ENCODE peak calls at places on chromosomes 1 and 21, in six cellular contexts. One of them, this sample, is unnamed.
A peak's percentile ranks its signal among the peaks of the same experiment; 100 is the strongest.

GRCh38 chr21:45294509-45295291 is 7.0 kb upstream of the POFUT2 start:
- DNase-seq in amniotic stem cell: peak; percentile 95
- DNase-seq in activated T-cell treated with anti-CD3 and anti-CD28 coated beads for 24 hours: no peak
- DNase-seq in kidney tubule cell: peak; percentile 87
- DNase-seq in amniotic epithelial cell: peak; percentile 100
- DNase-seq in HT1080: peak; percentile 93
- DNase-seq in this sample: no peak

GRCh38 chr1:152912471-152912870 is 4.1 kb downstream of the IVL start:
- DNase-seq in amniotic epithelial cell: no peak
- DNase-seq in kidney tubule cell: no peak
- DNase-seq in amniotic stem cell: no peak
- DNase-seq in HT1080: no peak
- DNase-seq in activated T-cell treated with anti-CD3 and anti-CD28 coated beads for 24 hours: no peak
- DNase-seq in this sample: no peak

GRCh38 chr1:180854456-180854855 is 58.2 kb upstream of the KIAA1614 start:
- DNase-seq in kidney tubule cell: peak; percentile 2
- DNase-seq in amniotic epithelial cell: peak; percentile 41
- DNase-seq in activated T-cell treated with anti-CD3 and anti-CD28 coated beads for 24 hours: no peak
- DNase-seq in HT1080: no peak
- DNase-seq in amniotic stem cell: no peak
- DNase-seq in this sample: no peak

GRCh38 chr1:113958691-113959090 is 20.6 kb upstream of the OLFML3 start:
- DNase-seq in HT1080: no peak
- DNase-seq in amniotic stem cell: no peak
- DNase-seq in activated T-cell treated with anti-CD3 and anti-CD28 coated beads for 24 hours: no peak
- DNase-seq in kidney tubule cell: no peak
- DNase-seq in amniotic epithelial cell: peak; percentile 63
- DNase-seq in this sample: no peak

GRCh38 chr1:110136911-110137310 is 13.4 kb upstream of the SLC6A17 start:
- DNase-seq in kidney tubule cell: peak; percentile 43
- DNase-seq in HT1080: no peak
- DNase-seq in amniotic stem cell: no peak
- DNase-seq in amniotic epithelial cell: no peak
- DNase-seq in activated T-cell treated with anti-CD3 and anti-CD28 coated beads for 24 hours: no peak
- DNase-seq in this sample: no peak

GRCh38 chr1:174114788-174115448 is 44.4 kb upstream of the RABGAP1L start:
- DNase-seq in activated T-cell treated with anti-CD3 and anti-CD28 coated beads for 24 hours: peak; percentile 10
- DNase-seq in amniotic epithelial cell: peak; percentile 72
- DNase-seq in amniotic stem cell: no peak
- DNase-seq in kidney tubule cell: peak; percentile 75
- DNase-seq in HT1080: peak; percentile 65
- DNase-seq in this sample: peak; percentile 15

GRCh38 chr1:54407957-54408700 is 1.9 kb upstream of the SSBP3 start:
- DNase-seq in amniotic stem cell: peak; percentile 49
- DNase-seq in activated T-cell treated with anti-CD3 and anti-CD28 coated beads for 24 hours: no peak
- DNase-seq in kidney tubule cell: peak; percentile 89
- DNase-seq in amniotic epithelial cell: peak; percentile 78
- DNase-seq in HT1080: peak; percentile 88
- DNase-seq in this sample: no peak

GRCh38 chr21:17988038-17988437 is 168.9 kb upstream of the C21orf91 start:
- DNase-seq in amniotic stem cell: no peak
- DNase-seq in amniotic epithelial cell: no peak
- DNase-seq in HT1080: no peak
- DNase-seq in kidney tubule cell: peak; percentile 1
- DNase-seq in activated T-cell treated with anti-CD3 and anti-CD28 coated beads for 24 hours: no peak
- DNase-seq in this sample: no peak

GRCh38 chr21:46545363-46545762 is 59.5 kb downstream of the S100B start:
- DNase-seq in amniotic epithelial cell: no peak
- DNase-seq in kidney tubule cell: no peak
- DNase-seq in HT1080: no peak
- DNase-seq in activated T-cell treated with anti-CD3 and anti-CD28 coated beads for 24 hours: no peak
- DNase-seq in amniotic stem cell: no peak
- DNase-seq in this sample: no peak

GRCh38 chr1:100544791-100545190 is 6.9 kb downstream of the GPR88 start:
- DNase-seq in kidney tubule cell: no peak
- DNase-seq in amniotic epithelial cell: no peak
- DNase-seq in HT1080: no peak
- DNase-seq in activated T-cell treated with anti-CD3 and anti-CD28 coated beads for 24 hours: no peak
- DNase-seq in amniotic stem cell: no peak
- DNase-seq in this sample: no peak

GRCh38 chr1:215081566-215082531 is 688 bp upstream of the KCNK2 start:
- DNase-seq in amniotic stem cell: no peak
- DNase-seq in activated T-cell treated with anti-CD3 and anti-CD28 coated beads for 24 hours: no peak
- DNase-seq in HT1080: no peak
- DNase-seq in kidney tubule cell: no peak
- DNase-seq in amniotic epithelial cell: no peak
- DNase-seq in this sample: no peak

GRCh38 chr1:48225579-48225978 is 3.1 kb downstream of the SLC5A9 start:
- DNase-seq in kidney tubule cell: no peak
- DNase-seq in amniotic stem cell: no peak
- DNase-seq in amniotic epithelial cell: no peak
- DNase-seq in activated T-cell treated with anti-CD3 and anti-CD28 coated beads for 24 hours: no peak
- DNase-seq in HT1080: no peak
- DNase-seq in this sample: no peak

GRCh38 chr1:240619901-240620621 is 8.1 kb upstream of the GREM2 start:
- DNase-seq in kidney tubule cell: no peak
- DNase-seq in amniotic stem cell: no peak
- DNase-seq in activated T-cell treated with anti-CD3 and anti-CD28 coated beads for 24 hours: no peak
- DNase-seq in HT1080: no peak
- DNase-seq in amniotic epithelial cell: no peak
- DNase-seq in this sample: no peak

GRCh38 chr1:87629673-87630072 is 301.0 kb downstream of the LMO4 start:
- DNase-seq in amniotic epithelial cell: no peak
- DNase-seq in kidney tubule cell: no peak
- DNase-seq in activated T-cell treated with anti-CD3 and anti-CD28 coated beads for 24 hours: no peak
- DNase-seq in HT1080: no peak
- DNase-seq in amniotic stem cell: no peak
- DNase-seq in this sample: no peak

GRCh38 chr1:115227683-115228082 is 110.4 kb downstream of the NGF start:
- DNase-seq in activated T-cell treated with anti-CD3 and anti-CD28 coated beads for 24 hours: no peak
- DNase-seq in amniotic epithelial cell: peak; percentile 53
- DNase-seq in kidney tubule cell: peak; percentile 28
- DNase-seq in HT1080: no peak
- DNase-seq in amniotic stem cell: no peak
- DNase-seq in this sample: no peak

GRCh38 chr1:232655041-232655745 is 25.3 kb upstream of the SIPA1L2 start:
- DNase-seq in activated T-cell treated with anti-CD3 and anti-CD28 coated beads for 24 hours: no peak
- DNase-seq in amniotic stem cell: no peak
- DNase-seq in kidney tubule cell: peak; percentile 69
- DNase-seq in amniotic epithelial cell: no peak
- DNase-seq in HT1080: peak; percentile 57
- DNase-seq in this sample: no peak

GRCh38 chr1:171794085-171794484 is 12.6 kb downstream of the METTL13 start:
- DNase-seq in amniotic epithelial cell: peak; percentile 51
- DNase-seq in HT1080: peak; percentile 96
- DNase-seq in kidney tubule cell: peak; percentile 95
- DNase-seq in activated T-cell treated with anti-CD3 and anti-CD28 coated beads for 24 hours: peak; percentile 49
- DNase-seq in amniotic stem cell: peak; percentile 15
- DNase-seq in this sample: no peak

GRCh38 chr1:38815903-38816627 is 43.5 kb downstream of the RRAGC start:
- DNase-seq in HT1080: no peak
- DNase-seq in kidney tubule cell: no peak
- DNase-seq in amniotic epithelial cell: peak; percentile 20
- DNase-seq in activated T-cell treated with anti-CD3 and anti-CD28 coated beads for 24 hours: no peak
- DNase-seq in amniotic stem cell: no peak
- DNase-seq in this sample: no peak

GRCh38 chr21:37060296-37060695 is 12.6 kb downstream of the PIGP start:
- DNase-seq in amniotic epithelial cell: peak; percentile 95
- DNase-seq in activated T-cell treated with anti-CD3 and anti-CD28 coated beads for 24 hours: no peak
- DNase-seq in amniotic stem cell: peak; percentile 93
- DNase-seq in kidney tubule cell: peak; percentile 94
- DNase-seq in HT1080: peak; percentile 97
- DNase-seq in this sample: peak; percentile 27

GRCh38 chr1:15299811-15300210 is 52.8 kb downstream of the FHAD1 start:
- DNase-seq in amniotic epithelial cell: no peak
- DNase-seq in amniotic stem cell: no peak
- DNase-seq in kidney tubule cell: no peak
- DNase-seq in HT1080: no peak
- DNase-seq in activated T-cell treated with anti-CD3 and anti-CD28 coated beads for 24 hours: no peak
- DNase-seq in this sample: no peak

GRCh38 chr1:184664042-184664659 is 90.5 kb downstream of the EDEM3 start:
- DNase-seq in activated T-cell treated with anti-CD3 and anti-CD28 coated beads for 24 hours: peak; percentile 16
- DNase-seq in kidney tubule cell: peak; percentile 54
- DNase-seq in HT1080: peak; percentile 50
- DNase-seq in amniotic epithelial cell: peak; percentile 46
- DNase-seq in amniotic stem cell: peak; percentile 40
- DNase-seq in this sample: peak; percentile 49

GRCh38 chr1:244414543-244414942 is 37.2 kb downstream of the ADSS2 start:
- DNase-seq in HT1080: peak; percentile 43
- DNase-seq in kidney tubule cell: peak; percentile 58
- DNase-seq in amniotic stem cell: peak; percentile 32
- DNase-seq in activated T-cell treated with anti-CD3 and anti-CD28 coated beads for 24 hours: no peak
- DNase-seq in amniotic epithelial cell: peak; percentile 70
- DNase-seq in this sample: no peak

GRCh38 chr1:225844236-225845061 is 34.5 kb downstream of the EPHX1 start:
- DNase-seq in HT1080: no peak
- DNase-seq in activated T-cell treated with anti-CD3 and anti-CD28 coated beads for 24 hours: no peak
- DNase-seq in kidney tubule cell: peak; percentile 53
- DNase-seq in amniotic epithelial cell: no peak
- DNase-seq in amniotic stem cell: no peak
- DNase-seq in this sample: no peak

This sample was measured in HuH-7.5.